ENCODE peak calls at places on chromosomes 16 and 17, in ten cellular contexts. R is iPS DF 6.9; A is activated CD4-positive, alpha-beta T cell treated with anti-CD3 and anti-CD28 coated beads, Interleukin-2, amount 50 U/mL, for 1 hour; S is pancreas; P is HFFc6; B is NCI-H460; I is stimulated activated naive CD8-positive, alpha-beta T cell treated with anti-CD3 and anti-CD28 coated beads, Interleukin-15, Interleukin-2, amounts not matched to agents 100 U/mL and 50 U/mL, for 24 hours; W is NCI-H1417; H is left ventricle myocardium inferior; N is fibroblast of villous mesenchyme. Z is an unnamed sample.

GRCh38 chr16:10598157-10598556 is 17.8 kb upstream of the EMP2 start:
- DNase-seq in R (no peak), A (no peak), S (no peak), P (no peak), B (no peak), I (no peak), W (no peak), H (peak), N (no peak), Z (no peak)

GRCh38 chr16:49929606-49930005 is 73.7 kb upstream of the ZNF423 start:
- DNase-seq in R (no peak), A (no peak), S (no peak), P (no peak), B (no peak), I (no peak), W (no peak), H (no peak), N (no peak), Z (peak)

GRCh38 chr16:18931756-18932155 is 5.5 kb upstream of the SMG1 start:
- DNase-seq in R (no peak), A (no peak), S (no peak), P (no peak), B (no peak), I (no peak), W (no peak), H (peak), N (no peak), Z (peak)

GRCh38 chr16:89219365-89219764 is 1.9 kb downstream of the ZNF778 start:
- DNase-seq in R (no peak), A (no peak), S (no peak), P (no peak), B (no peak), I (no peak), W (no peak), H (no peak), N (no peak), Z (no peak)

GRCh38 chr17:43756176-43756575 is 2.4 kb downstream of the SOST start:
- DNase-seq in R (no peak), A (no peak), S (no peak), P (no peak), B (no peak), I (no peak), W (no peak), H (no peak), N (no peak), Z (no peak)

GRCh38 chr17:80656590-80656989 is 112.0 kb downstream of the RPTOR start:
- DNase-seq in R (no peak), A (no peak), S (no peak), P (no peak), B (no peak), I (no peak), W (no peak), H (no peak), N (no peak), Z (no peak)

GRCh38 chr16:719815-720506 is 985 bp upstream of the ANTKMT start:
- DNase-seq in R (no peak), A (no peak), S (peak), P (no peak), B (no peak), I (no peak), W (peak), H (no peak), N (no peak), Z (no peak)

GRCh38 chr16:56994311-56994710 is 5.0 kb downstream of the NLRC5 start:
- DNase-seq in R (no peak), A (no peak), S (no peak), P (no peak), B (no peak), I (no peak), W (no peak), H (no peak), N (peak), Z (peak)

GRCh38 chr16:80894091-80894490 is 89.7 kb upstream of the CDYL2 start:
- DNase-seq in R (no peak), A (no peak), S (no peak), P (no peak), B (no peak), I (no peak), W (no peak), H (no peak), N (peak), Z (no peak)

GRCh38 chr16:72787519-72788268 is 260.2 kb downstream of the ZFHX3 start:
- DNase-seq in R (no peak), A (peak), S (no peak), P (peak), B (peak), I (peak), W (no peak), H (peak), N (peak), Z (no peak)

GRCh38 chr16:88591577-88592021 is 21.4 kb downstream of the ZC3H18 start:
- DNase-seq in R (no peak), A (no peak), S (no peak), P (no peak), B (no peak), I (peak), W (no peak), H (peak), N (no peak), Z (peak)

GRCh38 chr16:700684-701584 is 4.7 kb downstream of the FBXL16 start:
- DNase-seq in R (no peak), A (peak), S (peak), P (no peak), B (no peak), I (peak), W (no peak), H (no peak), N (no peak), Z (no peak)

GRCh38 chr16:24748242-24748641 is 18.8 kb downstream of the TNRC6A start:
- DNase-seq in R (no peak), A (no peak), S (peak), P (peak), B (peak), I (no peak), W (no peak), H (no peak), N (peak), Z (no peak)

GRCh38 chr16:58222532-58223316 is 24.8 kb upstream of the CSNK2A2 start:
- DNase-seq in R (no peak), A (no peak), S (no peak), P (no peak), B (no peak), I (no peak), W (no peak), H (no peak), N (no peak), Z (no peak)

GRCh38 chr17:3527896-3528603 is 29.6 kb downstream of the TRPV3 start:
- DNase-seq in R (no peak), A (no peak), S (no peak), P (no peak), B (no peak), I (no peak), W (no peak), H (no peak), N (peak), Z (no peak)

GRCh38 chr16:3737181-3737580 is 19.9 kb upstream of the TRAP1 start:
- DNase-seq in R (no peak), A (no peak), S (no peak), P (no peak), B (no peak), I (no peak), W (no peak), H (no peak), N (no peak), Z (no peak)

GRCh38 chr16:53126390-53126789 is 71.6 kb downstream of the CHD9 start:
- DNase-seq in R (no peak), A (no peak), S (no peak), P (no peak), B (no peak), I (no peak), W (no peak), H (no peak), N (no peak), Z (no peak)

GRCh38 chr17:39568710-39569109 is 39.0 kb downstream of the NEUROD2 start:
- DNase-seq in R (no peak), A (no peak), S (no peak), P (no peak), B (no peak), I (no peak), W (no peak), H (no peak), N (no peak), Z (no peak)

GRCh38 chr16:89000207-89000959 is 23.4 kb upstream of the CBFA2T3 start:
- DNase-seq in R (no peak), A (no peak), S (no peak), P (no peak), B (no peak), I (peak), W (no peak), H (no peak), N (no peak), Z (no peak)

GRCh38 chr16:7083086-7083485 is 249.6 kb upstream of the RBFOX1 start:
- DNase-seq in R (no peak), A (no peak), S (no peak), P (no peak), B (no peak), I (no peak), W (no peak), H (no peak), N (no peak), Z (no peak)

GRCh38 chr17:8951210-8951609 is 14.3 kb downstream of the PIK3R5 start:
- DNase-seq in R (no peak), A (no peak), S (no peak), P (no peak), B (no peak), I (no peak), W (no peak), H (no peak), N (no peak), Z (no peak)

GRCh38 chr17:9121186-9121820 is 100.0 kb downstream of the NTN1 start:
- DNase-seq in R (no peak), A (no peak), S (no peak), P (no peak), B (no peak), I (no peak), W (no peak), H (no peak), N (no peak), Z (no peak)

GRCh38 chr16:25018972-25019617 is 3.9 kb upstream of the ARHGAP17 start:
- DNase-seq in R (no peak), A (no peak), S (no peak), P (no peak), B (no peak), I (no peak), W (no peak), H (no peak), N (no peak), Z (no peak)

GRCh38 chr17:2337811-2338657 is 733 bp downstream of the SGSM2 start:
- DNase-seq in R (no peak), A (peak), S (peak), P (peak), B (peak), I (peak), W (peak), H (peak), N (peak), Z (no peak)

GRCh38 chr17:18156171-18156975 is 27.3 kb upstream of the ALKBH5 start:
- DNase-seq in R (no peak), A (no peak), S (no peak), P (no peak), B (no peak), I (no peak), W (no peak), H (no peak), N (no peak), Z (no peak)

GRCh38 chr16:50448522-50448921 is 79.7 kb upstream of the BRD7 start:
- DNase-seq in R (no peak), A (no peak), S (no peak), P (no peak), B (no peak), I (no peak), W (no peak), H (no peak), N (no peak), Z (no peak)

GRCh38 chr17:40322417-40323315 is 13.7 kb downstream of the RARA start:
- DNase-seq in R (no peak), A (peak), S (no peak), P (peak), B (no peak), I (peak), W (peak), H (peak), N (peak), Z (peak)

GRCh38 chr16:65178151-65178550 is 56.3 kb upstream of the CDH11 start:
- DNase-seq in R (no peak), A (no peak), S (no peak), P (peak), B (no peak), I (no peak), W (no peak), H (no peak), N (peak), Z (no peak)